ENCODE peak calls at places on chromosome 1, in nine cellular contexts. R is CD8-positive, alpha-beta T cell; L is lower leg skin; C is prostate gland; M is tibial nerve; D is kidney; F is kidney epithelial cell; B is astrocyte of the cerebellum; W is Panc1. O is an unnamed sample.

GRCh38 chr1:209268479-209268878 is 315.0 kb upstream of the CAMK1G start:
- DNase-seq in C (no peak), W (no peak), F (no peak), M (no peak), L (no peak), R (no peak), D (no peak), B (no peak), O (no peak)

GRCh38 chr1:205052689-205053088 is 9.7 kb downstream of the CNTN2 start:
- DNase-seq in B (no peak), D (no peak), R (no peak), W (no peak), M (no peak), L (no peak), F (no peak), C (no peak), O (no peak)

GRCh38 chr1:229370601-229371021 is 27.8 kb upstream of the CCSAP start:
- DNase-seq in L (no peak), R (no peak), W (no peak), M (no peak), B (no peak), C (no peak), F (no peak), D (no peak), O (no peak)

GRCh38 chr1:70143052-70143659 is 62.2 kb downstream of the LRRC40 start:
- DNase-seq in R (no peak), L (no peak), D (no peak), B (peak), F (no peak), M (no peak), C (no peak), W (no peak), O (peak)

GRCh38 chr1:3910769-3911520 is 10.9 kb upstream of the C1orf174 start:
- DNase-seq in D (peak), R (peak), M (peak), B (no peak), W (no peak), L (no peak), F (peak), C (peak), O (no peak)

GRCh38 chr1:20325844-20326323 is 35.2 kb downstream of the VWA5B1 start:
- DNase-seq in R (no peak), F (no peak), M (no peak), C (peak), B (no peak), W (no peak), D (no peak), L (no peak), O (no peak)

GRCh38 chr1:156754219-156754618 is 2.7 kb upstream of the HDGF start:
- DNase-seq in C (no peak), M (no peak), F (no peak), R (no peak), B (no peak), L (no peak), W (no peak), D (no peak), O (no peak)

GRCh38 chr1:215987092-215987855 is 420.2 kb downstream of the KCTD3 start:
- DNase-seq in D (no peak), B (no peak), F (no peak), R (no peak), C (no peak), W (no peak), M (no peak), L (no peak), O (no peak)

GRCh38 chr1:96473791-96474452 is 247.7 kb upstream of the PTBP2 start:
- DNase-seq in L (no peak), B (peak), C (no peak), M (no peak), W (no peak), F (peak), D (no peak), R (no peak), O (peak)

GRCh38 chr1:149848340-149848771 is 51.0 kb upstream of the BOLA1 start:
- DNase-seq in D (no peak), F (no peak), C (peak), L (no peak), M (peak), W (no peak), B (no peak), R (no peak), O (no peak)

GRCh38 chr1:36805979-36806640 is 228.2 kb downstream of the GRIK3 start:
- DNase-seq in R (no peak), L (no peak), M (no peak), F (no peak), D (peak), B (no peak), C (no peak), W (no peak), O (no peak)

GRCh38 chr1:201766117-201766863 is 62.7 kb upstream of the IPO9 start:
- DNase-seq in F (no peak), W (no peak), L (peak), M (peak), D (no peak), C (no peak), B (peak), R (no peak), O (peak)

GRCh38 chr1:19514391-19514831 is 29.1 kb upstream of the CAPZB start:
- DNase-seq in L (no peak), W (no peak), D (no peak), F (no peak), M (peak), C (peak), B (peak), R (no peak), O (no peak)

GRCh38 chr1:93172778-93173177 is 7.4 kb downstream of the TMED5 start:
- DNase-seq in F (no peak), R (no peak), D (no peak), L (no peak), W (no peak), M (no peak), B (no peak), C (no peak), O (no peak)

GRCh38 chr1:33060579-33061083 is 20.3 kb upstream of the AZIN2 start:
- DNase-seq in B (peak), M (peak), C (no peak), L (peak), F (no peak), D (peak), W (no peak), R (no peak), O (peak)

GRCh38 chr1:87219626-87220025 is 109.1 kb upstream of the LMO4 start:
- DNase-seq in M (no peak), C (no peak), W (no peak), R (no peak), L (no peak), F (no peak), D (no peak), B (no peak), O (no peak)

GRCh38 chr1:223774133-223774811 is 61.9 kb downstream of the CAPN2 start:
- DNase-seq in L (no peak), B (no peak), M (no peak), D (no peak), F (no peak), C (no peak), R (no peak), W (no peak), O (no peak)

GRCh38 chr1:53131590-53131938 is 10.9 kb downstream of the SLC1A7 start:
- DNase-seq in D (no peak), R (no peak), L (no peak), C (no peak), W (no peak), B (no peak), M (no peak), F (no peak), O (no peak)

GRCh38 chr1:39949891-39950290 is 5.1 kb upstream of the MFSD2A start:
- DNase-seq in W (no peak), L (no peak), F (no peak), C (no peak), R (no peak), D (no peak), M (no peak), B (no peak), O (no peak)

GRCh38 chr1:12615166-12615915 is 2.7 kb downstream of the DHRS3 start:
- DNase-seq in C (no peak), D (no peak), R (no peak), F (no peak), B (no peak), M (no peak), L (no peak), W (no peak), O (no peak)

GRCh38 chr1:25729045-25729444 is 70.9 kb upstream of the SELENON start:
- DNase-seq in L (no peak), B (no peak), C (no peak), M (no peak), D (no peak), R (no peak), F (no peak), W (no peak), O (no peak)
- TF ChIP-seq CTCF in L (no peak), B (no peak), C (no peak), M (no peak), D (no peak), R (no peak), F (no peak), W (no peak), O (no peak)

GRCh38 chr1:152970495-152970894 is at the start of gene SPRR4:
- DNase-seq in M (no peak), D (no peak), W (no peak), L (no peak), R (no peak), B (no peak), F (no peak), C (no peak), O (no peak)

GRCh38 chr1:152969036-152969435 is 1.4 kb upstream of the SPRR4 start:
- DNase-seq in B (no peak), W (no peak), F (no peak), L (no peak), R (no peak), M (no peak), D (no peak), C (no peak), O (no peak)

GRCh38 chr1:152967201-152967600 is 3.2 kb upstream of the SPRR4 start:
- DNase-seq in F (no peak), D (no peak), M (no peak), C (no peak), L (no peak), B (no peak), W (no peak), R (no peak), O (no peak)

GRCh38 chr1:152968248-152968647 is 2.2 kb upstream of the SPRR4 start:
- DNase-seq in F (no peak), W (no peak), B (no peak), M (no peak), L (no peak), C (no peak), R (no peak), D (no peak), O (no peak)

GRCh38 chr1:152972196-152972886 is 1.9 kb downstream of the SPRR4 start:
- DNase-seq in F (no peak), D (no peak), W (no peak), M (no peak), C (no peak), B (no peak), L (no peak), R (no peak), O (no peak)
- H3K4me3 ChIP-seq in F (no peak), D (no peak), W (no peak), M (no peak), C (no peak), B (no peak), L (no peak), R (no peak), O (no peak)

GRCh38 chr1:160171978-160172377 is 18.4 kb upstream of the CASQ1 start:
- DNase-seq in D (no peak), C (no peak), B (no peak), F (no peak), M (no peak), R (no peak), L (no peak), W (no peak), O (no peak)

GRCh38 chr1:160179336-160179735 is 11.0 kb upstream of the CASQ1 start:
- DNase-seq in W (no peak), C (no peak), B (no peak), F (no peak), M (no peak), R (no peak), D (no peak), L (no peak), O (no peak)

GRCh38 chr1:160177667-160178066 is 12.7 kb upstream of the CASQ1 start:
- DNase-seq in M (no peak), C (no peak), R (no peak), F (no peak), W (no peak), L (no peak), D (no peak), B (no peak), O (no peak)

GRCh38 chr1:160178731-160179130 is 11.6 kb upstream of the CASQ1 start:
- DNase-seq in F (no peak), R (no peak), W (no peak), B (no peak), C (no peak), D (no peak), M (no peak), L (no peak), O (no peak)

GRCh38 chr1:160177231-160177630 is 13.1 kb upstream of the CASQ1 start:
- DNase-seq in M (no peak), L (no peak), B (no peak), W (no peak), C (no peak), D (no peak), F (no peak), R (no peak), O (no peak)
- TF ChIP-seq CTCF in M (no peak), L (no peak), B (no peak), W (no peak), C (no peak), D (no peak), F (no peak), R (no peak), O (no peak)

DNA sequence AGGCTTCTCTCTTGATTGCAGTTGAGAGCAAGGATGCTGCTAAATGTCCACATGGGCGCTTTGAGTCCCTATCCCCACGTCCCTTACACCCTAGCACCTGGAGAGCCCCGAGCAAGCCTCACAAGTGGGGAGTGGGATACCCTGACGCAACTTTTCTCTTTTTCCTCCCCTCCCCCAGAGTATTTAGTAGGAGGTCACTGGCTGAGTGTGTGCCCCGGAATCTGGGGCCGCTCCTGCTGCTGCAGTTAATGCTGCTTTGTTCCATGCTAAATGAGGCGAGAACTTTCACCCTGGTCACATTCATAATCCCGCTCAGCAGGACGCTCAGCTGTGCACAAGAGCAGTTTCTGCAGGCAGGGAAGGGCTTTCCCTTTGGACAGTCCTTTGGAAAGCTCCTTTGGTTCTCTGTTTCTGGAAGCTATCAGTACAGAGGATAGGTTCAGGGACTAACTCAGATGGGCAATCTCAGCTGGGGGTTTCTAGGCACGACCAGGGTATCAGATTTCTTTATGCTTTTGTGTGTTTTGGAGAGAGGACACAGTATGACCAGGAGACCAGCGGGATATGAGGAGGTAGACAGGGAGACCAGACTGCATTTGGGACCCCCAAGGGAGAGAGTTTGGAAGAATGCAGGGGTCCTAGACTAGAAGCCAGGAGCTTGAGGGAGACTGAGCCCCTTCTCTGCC is 75.9 kb downstream of the NOS1AP start:
- DNase-seq in L (no peak), B (peak), F (no peak), R (no peak), C (no peak), W (no peak), D (no peak), M (no peak), O (no peak)
- H3K4me3 ChIP-seq in L (no peak), B (no peak), F (no peak), R (no peak), C (no peak), W (peak), D (no peak), M (no peak), O (no peak)

DNA sequence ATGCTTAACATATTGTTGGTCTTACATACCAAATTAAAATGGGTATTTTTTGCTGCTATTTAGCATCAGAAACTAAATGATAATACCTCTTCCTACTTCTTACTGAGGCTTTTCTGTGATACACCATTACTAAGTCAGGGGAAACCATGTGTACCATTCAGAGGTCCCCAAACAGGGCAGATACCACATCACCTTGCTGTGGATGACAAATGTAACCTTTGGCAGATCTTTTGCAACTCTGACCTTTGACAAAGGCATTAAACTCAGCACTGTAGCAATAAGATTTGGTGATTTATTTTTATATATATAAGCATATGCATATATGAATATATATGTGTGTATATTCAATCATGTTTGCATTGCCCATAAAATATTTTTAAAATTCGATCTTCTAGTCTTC is 2.9 kb downstream of the FAM177B start:
- DNase-seq in M (no peak), B (no peak), W (no peak), L (no peak), D (no peak), C (no peak), F (no peak), R (no peak), O (no peak)
- TF ChIP-seq CTCF in M (no peak), B (no peak), W (no peak), L (no peak), D (no peak), C (no peak), F (no peak), R (no peak), O (no peak)

DNA sequence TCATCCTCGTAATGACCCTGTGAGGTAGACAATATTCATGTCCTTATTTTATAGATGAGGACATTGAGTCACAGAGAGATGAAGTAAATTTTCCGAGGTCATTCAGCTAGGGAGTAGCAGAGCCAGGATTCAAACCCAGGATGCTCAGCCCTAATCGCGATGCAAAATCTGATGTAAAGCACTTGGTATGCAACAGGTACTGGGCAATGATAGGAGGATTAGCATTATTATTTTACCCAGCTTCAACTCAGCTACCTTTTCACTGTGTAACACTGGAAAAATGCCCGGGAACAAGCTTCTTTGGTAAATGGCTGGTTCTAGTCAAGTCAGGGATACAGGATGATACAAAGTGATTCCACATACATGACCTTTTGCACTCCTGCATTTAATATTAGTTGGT is 88.7 kb downstream of the ATP1A1 start:
- DNase-seq in R (no peak), B (no peak), F (no peak), C (no peak), W (no peak), D (no peak), M (no peak), L (no peak), O (no peak)
- H3K4me3 ChIP-seq in R (no peak), B (no peak), F (no peak), C (no peak), W (no peak), D (no peak), M (no peak), L (no peak), O (no peak)

DNA sequence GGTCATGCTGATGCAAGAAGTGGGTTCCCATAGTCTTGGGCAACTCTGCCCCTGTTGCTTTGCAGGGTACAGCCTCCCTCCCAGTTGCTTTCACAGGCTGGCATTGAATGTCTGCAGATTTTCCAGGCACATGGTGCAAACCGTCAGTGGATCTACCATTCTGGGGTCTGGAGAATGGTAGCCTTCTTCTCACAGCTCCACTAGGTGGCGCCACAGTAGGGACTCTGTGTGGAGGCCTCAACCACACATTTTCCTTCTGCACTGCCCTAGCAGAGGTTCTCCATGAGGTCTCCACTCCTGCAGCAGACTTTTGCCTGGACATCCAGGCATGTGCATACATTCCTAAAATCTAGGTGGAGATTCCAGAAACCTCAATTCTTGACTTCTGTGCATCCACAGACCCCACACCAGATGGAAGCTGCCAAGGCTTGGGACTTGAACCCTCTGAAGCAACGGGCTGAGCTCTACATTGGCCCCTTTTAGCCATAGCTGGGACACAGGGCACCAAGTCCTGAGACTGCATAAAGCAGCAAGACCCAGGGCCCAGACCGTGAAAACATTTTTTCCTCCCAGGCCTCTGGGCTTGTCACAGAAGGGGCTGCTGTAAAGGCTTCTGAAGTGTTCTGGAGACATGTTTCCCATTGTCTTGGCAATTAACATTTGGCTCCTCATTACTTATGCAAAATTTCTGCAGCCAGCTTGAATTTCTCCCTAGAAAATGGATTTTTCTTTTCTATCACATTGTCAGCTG is 466.2 kb upstream of the PBX1 start:
- DNase-seq in C (no peak), W (no peak), D (no peak), B (no peak), L (no peak), R (no peak), F (no peak), M (no peak), O (no peak)
- TF ChIP-seq CTCF in C (no peak), W (no peak), D (no peak), B (no peak), L (no peak), R (no peak), F (peak), M (no peak), O (peak)